ENCODE peak calls at places on chromosomes 7 and 10, in nine cellular contexts. C is DMS153; B is endothelial cell; I is hypothalamus; O is AG08395; K is HEK293T; Q is stimulated activated CD4-positive, alpha-beta T cell treated with anti-CD3 and anti-CD28 coated beads, TNF-alpha, amount 100 ng/mL, for 48 hours; L is erythroblast; Z is small intestine. E is an unnamed sample.

GRCh38 chr10:17460732-17461131 is 6.3 kb upstream of the ST8SIA6 start:
- DNase-seq in C (no peak), B (no peak), I (no peak), O (no peak), K (no peak), Q (no peak), L (no peak), Z (no peak), E (no peak)

GRCh38 chr7:95238252-95238938 is 85.9 kb downstream of the PON1 start:
- DNase-seq in C (no peak), B (no peak), I (no peak), O (no peak), K (no peak), Q (no peak), L (no peak), Z (no peak), E (no peak)

GRCh38 chr10:122362621-122363020 is 11.9 kb upstream of the PLEKHA1 start:
- DNase-seq in C (peak), B (no peak), I (no peak), O (no peak), K (no peak), Q (no peak), L (no peak), Z (no peak), E (no peak)

GRCh38 chr10:46551701-46552525 is 4.5 kb downstream of the GPRIN2 start:
- DNase-seq in C (no peak), B (peak), I (no peak), O (no peak), K (no peak), Q (no peak), L (no peak), Z (no peak), E (no peak)

GRCh38 chr7:4830176-4830575 is 31.7 kb downstream of the PAPOLB start:
- DNase-seq in C (no peak), B (peak), I (peak), O (peak), K (peak), Q (peak), L (peak), Z (peak), E (peak)

GRCh38 chr7:129468087-129468486 is 33.9 kb downstream of the STRIP2 start:
- DNase-seq in C (no peak), B (no peak), I (no peak), O (peak), K (no peak), Q (no peak), L (no peak), Z (no peak), E (no peak)

GRCh38 chr7:38561166-38561565 is 70.0 kb downstream of the AMPH start:
- DNase-seq in C (no peak), B (no peak), I (no peak), O (peak), K (no peak), Q (no peak), L (no peak), Z (no peak), E (no peak)

GRCh38 chr10:89235073-89235798 is 16.3 kb downstream of the LIPA start:
- DNase-seq in C (no peak), B (no peak), I (peak), O (peak), K (no peak), Q (no peak), L (no peak), Z (no peak), E (no peak)

GRCh38 chr10:97708976-97709745 is 4.4 kb upstream of the MARVELD1 start:
- DNase-seq in C (no peak), B (peak), I (peak), O (peak), K (peak), Q (no peak), L (peak), Z (peak), E (no peak)

GRCh38 chr10:77836299-77836820 is 90.2 kb downstream of the DLG5 start:
- DNase-seq in C (no peak), B (no peak), I (no peak), O (peak), K (no peak), Q (peak), L (peak), Z (peak), E (no peak)

GRCh38 chr10:131689486-131689885 is 211.3 kb upstream of the PPP2R2D start:
- DNase-seq in C (no peak), B (no peak), I (no peak), O (no peak), K (no peak), Q (no peak), L (no peak), Z (no peak), E (no peak)

GRCh38 chr7:106717254-106717996 is 56.5 kb upstream of the CCDC71L start:
- DNase-seq in C (no peak), B (no peak), I (no peak), O (no peak), K (no peak), Q (no peak), L (no peak), Z (no peak), E (no peak)

GRCh38 chr10:34494012-34494411 is 321.1 kb downstream of the PARD3 start:
- DNase-seq in C (no peak), B (no peak), I (no peak), O (no peak), K (no peak), Q (no peak), L (no peak), Z (no peak), E (no peak)

GRCh38 chr10:131549116-131549515 is 237.6 kb upstream of the TCERG1L start:
- DNase-seq in C (no peak), B (no peak), I (no peak), O (no peak), K (no peak), Q (no peak), L (no peak), Z (no peak), E (no peak)

GRCh38 chr7:51731086-51731485 is 414.5 kb upstream of the COBL start:
- DNase-seq in C (no peak), B (no peak), I (no peak), O (no peak), K (no peak), Q (no peak), L (no peak), Z (no peak), E (no peak)

GRCh38 chr10:93921338-93921737 is 27.6 kb downstream of the SLC35G1 start:
- DNase-seq in C (no peak), B (peak), I (no peak), O (no peak), K (no peak), Q (peak), L (peak), Z (peak), E (no peak)

GRCh38 chr10:119706521-119707278 is 19.1 kb upstream of the INPP5F start:
- DNase-seq in C (no peak), B (no peak), I (no peak), O (no peak), K (no peak), Q (no peak), L (no peak), Z (no peak), E (no peak)

GRCh38 chr10:20417791-20418190 is 479.3 kb downstream of the NEBL start:
- DNase-seq in C (no peak), B (no peak), I (no peak), O (no peak), K (no peak), Q (no peak), L (no peak), Z (no peak), E (no peak)

GRCh38 chr7:30135551-30136271 is 925 bp downstream of the MTURN start:
- DNase-seq in C (peak), B (peak), I (peak), O (peak), K (peak), Q (no peak), L (peak), Z (peak), E (peak)

GRCh38 chr10:43324847-43325246 is 46.6 kb upstream of the FXYD4 start:
- DNase-seq in C (no peak), B (no peak), I (no peak), O (no peak), K (no peak), Q (no peak), L (no peak), Z (no peak), E (no peak)

GRCh38 chr7:152464312-152465117 is 28.7 kb upstream of the KMT2C start:
- DNase-seq in C (peak), B (peak), I (peak), O (peak), K (peak), Q (peak), L (peak), Z (peak), E (peak)

GRCh38 chr10:11515596-11516418 is 95.6 kb downstream of the USP6NL start:
- DNase-seq in C (peak), B (peak), I (no peak), O (peak), K (peak), Q (peak), L (peak), Z (peak), E (peak)

GRCh38 chr7:29457565-29457971 is 106.1 kb upstream of the PRR15 start:
- DNase-seq in C (no peak), B (no peak), I (peak), O (peak), K (no peak), Q (no peak), L (no peak), Z (no peak), E (no peak)

GRCh38 chr7:12565873-12566272 is 4.6 kb upstream of the SCIN start:
- DNase-seq in C (no peak), B (no peak), I (no peak), O (no peak), K (no peak), Q (no peak), L (no peak), Z (no peak), E (no peak)

GRCh38 chr7:134780166-134780853 is 876 bp downstream of the CALD1 start:
- DNase-seq in C (no peak), B (no peak), I (no peak), O (no peak), K (no peak), Q (no peak), L (no peak), Z (no peak), E (no peak)

GRCh38 chr10:86345296-86346168 is 21.1 kb downstream of the GRID1 start:
- DNase-seq in C (no peak), B (no peak), I (no peak), O (peak), K (no peak), Q (no peak), L (no peak), Z (peak), E (no peak)

GRCh38 chr7:30173058-30173897 is 38.5 kb downstream of the MTURN start:
- DNase-seq in C (peak), B (no peak), I (peak), O (peak), K (peak), Q (no peak), L (peak), Z (no peak), E (peak)

E was measured in NCI-H1092 treated with DMSO at 0.1 percent for 48 hours.